ENCODE peak calls at places on chromosome 20, in eight cellular contexts. H is CD8-positive, alpha-beta T cell; I is HL-60; D is pancreas; L is HepG2; J is H1; V is AG04450; A is vagina. U is an unnamed sample.
A peak's percentile ranks its signal among the peaks of the same experiment; 100 is the strongest.

GRCh38 chr20:45467861-45468260 is 1.7 kb upstream of the WFDC2 start:
- DNase-seq in H (no peak), L (no peak), V (no peak), D (no peak), A (peak; percentile 37), J (no peak), I (no peak), U (peak; percentile 53)

GRCh38 chr20:35368616-35369423 is 43.0 kb downstream of the UQCC1 start:
- DNase-seq in I (no peak), A (no peak), L (no peak), D (no peak), V (no peak), H (no peak), J (no peak), U (no peak)

GRCh38 chr20:44431118-44431501 is 44.6 kb upstream of the TTPAL start:
- DNase-seq in V (no peak), A (no peak), L (no peak), J (no peak), I (no peak), D (no peak), H (no peak), U (no peak)

GRCh38 chr20:36688630-36689029 is 42.6 kb upstream of the SLA2 start:
- DNase-seq in H (no peak), V (no peak), L (no peak), I (no peak), J (no peak), D (no peak), A (no peak), U (no peak)

GRCh38 chr20:54179946-54180345 is 6.2 kb upstream of the CYP24A1 start:
- DNase-seq in H (no peak), J (no peak), D (no peak), A (no peak), L (no peak), I (no peak), V (no peak), U (no peak)

GRCh38 chr20:52047811-52048302 is 143.7 kb downstream of the ZFP64 start:
- DNase-seq in I (no peak), D (no peak), V (no peak), H (peak; percentile 4), L (no peak), A (no peak), J (no peak), U (no peak)

GRCh38 chr20:7155794-7156193 is 388.3 kb downstream of the BMP2 start:
- DNase-seq in A (no peak), J (no peak), L (no peak), H (no peak), I (no peak), D (no peak), V (no peak), U (no peak)

GRCh38 chr20:59010321-59010994 is 3.4 kb upstream of the CTSZ start:
- DNase-seq in J (no peak), H (no peak), D (no peak), L (no peak), I (no peak), V (no peak), A (peak; percentile 79), U (no peak)

GRCh38 chr20:51195419-51195901 is 172.6 kb upstream of the KCNG1 start:
- DNase-seq in L (no peak), I (no peak), A (no peak), J (no peak), V (no peak), D (no peak), H (no peak), U (no peak)

GRCh38 chr20:58818585-58819285 is 32.0 kb downstream of the GNAS-AS1 start:
- DNase-seq in A (no peak), H (no peak), I (no peak), L (no peak), J (no peak), D (no peak), V (peak; percentile 42), U (no peak)

GRCh38 chr20:8361008-8361652 is 229.1 kb downstream of the PLCB1 start:
- DNase-seq in L (no peak), A (no peak), H (no peak), I (no peak), V (no peak), D (no peak), J (no peak), U (no peak)
- TF ChIP-seq CTCF in L (no peak), A (no peak), H (no peak), I (no peak), V (no peak), D (peak; percentile 14), J (no peak), U (no peak)

GRCh38 chr20:1491281-1491840 is at the start of gene SIRPB2:
- DNase-seq in L (no peak), A (no peak), J (no peak), V (no peak), H (no peak), I (peak; percentile 82), D (no peak), U (no peak)
- H3K27ac ChIP-seq in L (no peak within 1 kb of the TSS), A (peak within 1 kb of the TSS; percentile 18), J (no peak within 1 kb of the TSS), V (no peak within 1 kb of the TSS), H (no peak within 1 kb of the TSS), I (peak within 1 kb of the TSS; percentile 82), D (no peak within 1 kb of the TSS), U (peak within 1 kb of the TSS; percentile 33)

DNA sequence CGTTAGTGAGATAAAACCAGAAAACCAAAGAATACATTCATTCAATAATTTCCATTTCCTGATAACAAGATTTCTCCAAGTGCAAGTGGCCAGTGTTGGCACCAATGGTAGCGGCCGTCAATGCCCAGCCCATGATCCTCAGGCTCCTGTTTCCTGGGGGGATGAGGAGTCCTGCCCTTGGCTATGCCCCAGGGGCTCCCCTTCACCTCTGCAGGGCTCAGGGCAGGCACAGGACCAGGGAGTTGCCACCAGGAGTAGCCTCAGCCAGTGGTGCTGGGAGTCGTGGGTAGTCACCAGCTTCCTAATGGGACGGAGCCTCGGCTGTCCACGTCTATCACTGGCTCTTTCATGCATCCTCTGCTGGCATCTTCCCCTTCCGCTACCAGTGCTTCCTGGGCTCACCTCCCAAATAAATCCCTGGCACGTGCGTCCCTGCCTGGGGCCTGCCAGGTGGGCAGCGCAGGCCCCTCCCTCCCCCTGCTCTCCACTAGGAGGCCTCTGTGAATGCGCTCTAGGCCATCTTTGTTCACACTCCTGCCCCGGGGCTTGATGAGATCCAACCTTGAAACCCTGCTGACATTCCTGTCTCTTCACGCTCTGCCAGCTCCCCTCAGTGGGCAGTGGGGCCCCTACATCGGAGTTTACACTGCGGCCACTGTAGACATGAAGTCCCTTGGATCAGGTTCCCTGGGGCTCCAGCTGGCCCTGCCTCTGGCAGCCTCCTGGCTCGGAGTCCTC is 215.7 kb downstream of the SYNDIG1 start:
- DNase-seq in D (no peak), L (no peak), J (peak; percentile 10), H (no peak), A (no peak), V (no peak), I (no peak), U (no peak)
- TF ChIP-seq CTCF in D (no peak), L (no peak), J (no peak), H (no peak), A (no peak), V (no peak), I (no peak), U (no peak)

GRCh38 chr20:23959054-23959453 is 29.5 kb downstream of the GGTLC1 start:
- DNase-seq in L (no peak), A (no peak), H (no peak), I (no peak), V (no peak), J (no peak), D (no peak), U (no peak)
- H3K27ac ChIP-seq in L (no peak overlapping the region), A (no peak overlapping the region), H (no peak overlapping the region), I (no peak overlapping the region), V (no peak overlapping the region), J (no peak overlapping the region), D (no peak overlapping the region), U (no peak overlapping the region)

GRCh38 chr20:18172379-18172778 is 34.7 kb downstream of the KAT14 start:
- DNase-seq in I (no peak), V (no peak), L (no peak), A (no peak), J (no peak), D (no peak), H (no peak), U (no peak)

GRCh38 chr20:18174906-18175683 is 37.4 kb downstream of the KAT14 start:
- DNase-seq in A (no peak), H (no peak), J (no peak), I (no peak), V (no peak), L (no peak), D (no peak), U (no peak)

GRCh38 chr20:18180815-18181214 is 43.2 kb downstream of the KAT14 start:
- DNase-seq in D (no peak), L (no peak), H (no peak), A (no peak), I (no peak), J (no peak), V (no peak), U (no peak)

GRCh38 chr20:18176318-18176785 is 38.7 kb downstream of the KAT14 start:
- DNase-seq in I (no peak), L (peak; percentile 56), J (peak; percentile 50), D (no peak), H (no peak), A (no peak), V (no peak), U (no peak)
- TF ChIP-seq CTCF in I (no peak), L (peak; percentile 33), J (peak; percentile 7), D (no peak), H (no peak), A (no peak), V (no peak), U (no peak)

DNA sequence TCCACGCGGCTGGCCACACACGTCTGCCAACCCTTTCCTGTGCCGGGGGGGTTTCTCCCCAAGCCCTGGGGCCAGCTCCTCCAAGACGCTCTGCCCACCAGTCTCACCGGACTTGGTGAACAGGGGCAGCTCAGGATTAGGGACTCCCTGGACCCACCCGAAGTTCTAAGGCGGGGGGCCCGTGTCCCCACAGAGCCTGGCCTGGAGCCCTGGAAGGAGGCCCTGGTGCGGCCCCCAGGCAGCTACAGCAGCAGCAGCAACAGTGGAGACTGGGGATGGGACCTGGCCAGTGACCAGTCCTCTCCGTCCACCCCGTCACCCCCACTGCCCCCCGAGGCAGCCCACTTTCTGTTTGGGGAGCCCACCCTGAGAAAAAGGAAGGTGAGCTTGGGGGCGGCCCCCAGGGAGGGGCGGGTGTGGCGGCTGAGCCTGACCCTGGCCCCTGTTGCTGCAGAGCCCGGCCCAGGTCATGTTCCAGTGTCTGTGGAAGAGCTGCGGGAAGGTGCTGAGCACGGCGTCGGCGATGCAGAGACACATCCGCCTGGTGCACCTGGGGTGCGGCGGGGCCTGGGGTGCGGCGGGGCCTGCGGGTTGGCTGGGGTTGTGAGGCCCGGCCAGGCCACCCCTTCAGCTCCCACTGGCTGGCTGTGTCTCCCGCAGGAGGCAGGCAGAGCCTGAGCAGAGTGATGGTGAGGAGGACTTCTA is 2.3 kb downstream of the SLC2A4RG start:
- DNase-seq in A (no peak), V (no peak), H (no peak), D (peak; percentile 84), L (no peak), J (no peak), I (no peak), U (no peak)
- H3K27ac ChIP-seq in A (peak overlapping the region; percentile 84), V (peak overlapping the region; percentile 39), H (no peak overlapping the region), D (peak overlapping the region; percentile 91), L (peak overlapping the region; percentile 92), J (no peak overlapping the region), I (peak overlapping the region; percentile 81), U (peak overlapping the region; percentile 83)

DNA sequence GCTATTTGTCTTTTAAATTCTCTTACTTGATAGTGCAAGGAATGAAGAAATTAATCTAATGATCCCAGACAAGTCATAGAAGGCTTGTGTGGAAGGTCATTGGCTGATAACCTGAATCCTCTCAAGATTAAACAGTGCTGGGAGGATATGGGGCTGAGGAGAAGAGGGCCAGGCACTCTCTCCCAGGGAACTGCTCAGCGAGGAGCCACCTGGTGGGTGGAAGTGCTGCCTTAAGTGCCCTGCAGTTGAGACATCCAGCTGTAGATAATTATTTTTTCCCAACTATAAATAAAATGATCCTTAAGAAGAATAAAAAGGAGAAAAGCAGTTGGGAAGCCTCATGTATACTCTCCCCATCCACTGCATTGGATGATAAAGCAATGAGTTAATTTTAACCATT is 47.9 kb downstream of the BTBD3 start:
- DNase-seq in D (no peak), I (no peak), H (no peak), J (no peak), A (no peak), V (no peak), L (no peak), U (no peak)
- TF ChIP-seq CTCF in D (no peak), I (no peak), H (no peak), J (peak; percentile 4), A (no peak), V (peak; percentile 38), L (peak; percentile 23), U (no peak)

U was measured in dorsolateral prefrontal cortex.